ENCODE peak calls at places on chromosomes 11 and 22, in four cellular contexts. M, C, D and W are unnamed samples.

GRCh38 chr22:40220316-40221054 is 42.8 kb downstream of the TNRC6B start:
- DNase-seq in M (no peak), C (no peak), D (no peak), W (no peak)

GRCh38 chr11:20156876-20157613 is 3.2 kb downstream of the DBX1 start:
- DNase-seq in M (no peak), C (no peak), D (no peak), W (no peak)

GRCh38 chr22:38871360-38872171 is 450 bp downstream of the CBX6 start:
- DNase-seq in M (no peak), C (peak; percentile 18), D (no peak), W (no peak)

GRCh38 chr11:74701351-74701750 is 29.9 kb downstream of the CHRDL2 start:
- DNase-seq in M (peak; percentile 20), C (peak; percentile 77), D (no peak), W (peak; percentile 67)

GRCh38 chr11:72083414-72083813 is 2.8 kb downstream of the LRRC51 start:
- DNase-seq in M (no peak), C (no peak), D (no peak), W (no peak)

GRCh38 chr11:87304350-87304749 is 266.6 kb downstream of the TMEM135 start:
- DNase-seq in M (no peak), C (no peak), D (no peak), W (no peak)

GRCh38 chr11:64131657-64132387 is 34.1 kb downstream of the MACROD1 start:
- DNase-seq in M (peak; percentile 24), C (no peak), D (no peak), W (no peak)

GRCh38 chr11:626475-627272 is at the start of gene SCT:
- DNase-seq in M (no peak), C (no peak), D (no peak), W (no peak)

GRCh38 chr22:43533656-43534428 is 122.0 kb downstream of the MPPED1 start:
- DNase-seq in M (no peak), C (no peak), D (no peak), W (no peak)

GRCh38 chr22:45358127-45358526 is 48.4 kb downstream of the FAM118A start:
- DNase-seq in M (no peak), C (no peak), D (no peak), W (no peak)

GRCh38 chr11:122737951-122738693 is 82.6 kb downstream of the UBASH3B start:
- DNase-seq in M (peak; percentile 51), C (no peak), D (no peak), W (no peak)

GRCh38 chr22:35766654-35767580 is 49.2 kb downstream of the APOL5 start:
- DNase-seq in M (no peak), C (no peak), D (no peak), W (no peak)
- TF ChIP-seq JUNB in M (no peak), C (no peak), D (no peak), W (no peak)

DNA sequence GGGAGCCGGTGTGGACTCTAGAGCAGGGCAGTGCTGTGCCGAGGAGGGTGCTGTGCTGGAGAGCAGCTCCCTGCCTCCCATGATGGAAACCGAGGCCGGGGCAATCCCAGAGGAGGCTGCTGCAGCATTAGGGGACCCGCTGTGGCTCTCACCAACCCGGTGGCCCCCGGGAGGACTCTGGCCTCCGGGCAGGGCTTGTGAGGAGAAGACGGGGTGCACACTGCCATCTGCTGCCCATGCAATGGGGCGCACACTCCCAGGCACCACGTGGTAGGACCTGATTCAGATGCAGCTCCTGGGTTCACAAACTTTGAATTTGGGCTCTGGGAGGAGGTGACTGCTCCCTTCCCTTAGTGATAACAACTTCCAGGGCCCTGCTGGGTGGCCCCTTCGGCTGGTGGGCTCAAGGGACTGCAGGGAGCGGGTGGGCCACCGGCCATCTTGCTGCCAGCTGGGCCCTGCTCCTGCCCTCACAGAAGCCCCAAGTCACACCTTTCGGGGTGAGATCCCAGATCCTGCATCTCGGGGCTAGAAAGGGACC is 93.8 kb upstream of the FGF3 start:
- DNase-seq in M (no peak), C (peak; percentile 36), D (no peak), W (no peak)
- TF ChIP-seq KDM1A in M (no peak), C (no peak), D (no peak), W (no peak)

DNA sequence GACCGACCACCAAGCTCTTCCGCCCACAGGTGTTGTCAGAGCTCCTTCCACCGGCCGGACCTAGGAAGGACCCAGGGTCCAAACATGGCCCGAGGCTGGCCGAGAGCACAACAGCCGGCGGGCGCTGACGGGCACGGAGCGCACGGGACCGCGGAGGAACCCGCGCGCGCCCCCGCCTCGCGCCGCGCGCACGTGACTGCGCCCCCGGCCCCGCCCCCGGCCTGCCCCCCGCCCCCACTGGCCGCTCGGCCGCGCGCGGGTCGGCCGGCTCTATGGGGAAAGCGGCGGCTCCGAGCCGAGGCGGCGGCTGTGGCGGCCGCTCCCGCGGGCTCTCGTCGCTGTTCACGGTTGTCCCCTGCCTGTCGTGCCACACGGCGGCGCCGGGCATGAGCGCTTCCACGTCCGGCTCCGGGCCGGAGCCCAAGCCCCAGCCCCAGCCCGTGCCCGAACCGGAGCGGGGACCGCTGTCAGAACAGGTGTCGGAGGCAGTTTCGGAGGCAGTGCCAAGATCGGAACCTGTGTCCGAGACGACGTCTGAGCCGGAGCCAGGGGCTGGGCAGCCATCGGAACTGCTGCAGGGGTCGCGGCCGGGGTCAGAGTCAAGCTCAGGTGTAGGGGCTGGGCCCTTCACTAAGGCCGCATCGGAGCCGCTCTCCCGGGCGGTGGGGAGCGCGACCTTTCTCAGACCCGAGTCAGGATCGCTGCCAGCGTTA is at the start of gene OSBP2:
- DNase-seq in M (no peak), C (peak; percentile 80), D (no peak), W (no peak)
- TF ChIP-seq POLR2AphosphoS2 in M (no peak), C (no peak), D (no peak), W (no peak)

DNA sequence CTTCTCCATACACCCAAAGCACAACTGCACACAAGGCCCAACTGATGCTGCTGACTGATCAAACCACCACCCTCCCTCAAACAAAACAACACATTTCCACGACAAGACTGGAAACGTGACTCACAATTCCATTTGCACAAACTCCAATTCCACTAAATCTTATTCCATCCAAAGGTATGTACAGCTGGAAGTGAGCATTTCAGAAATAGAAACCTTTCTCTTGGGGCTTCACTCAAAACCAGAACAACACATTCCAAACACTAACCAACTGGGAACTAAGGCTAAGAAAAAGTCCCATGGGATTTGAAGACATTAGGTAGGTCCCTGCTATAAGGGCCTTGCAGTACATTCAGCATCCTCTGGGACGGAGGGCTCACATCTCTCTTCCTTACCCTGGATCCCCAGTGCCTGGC is 19.6 kb downstream of the MORC2 start:
- DNase-seq in M (no peak), C (no peak), D (no peak), W (no peak)
- TF ChIP-seq JUNB in M (no peak), C (no peak), D (no peak), W (no peak)

DNA sequence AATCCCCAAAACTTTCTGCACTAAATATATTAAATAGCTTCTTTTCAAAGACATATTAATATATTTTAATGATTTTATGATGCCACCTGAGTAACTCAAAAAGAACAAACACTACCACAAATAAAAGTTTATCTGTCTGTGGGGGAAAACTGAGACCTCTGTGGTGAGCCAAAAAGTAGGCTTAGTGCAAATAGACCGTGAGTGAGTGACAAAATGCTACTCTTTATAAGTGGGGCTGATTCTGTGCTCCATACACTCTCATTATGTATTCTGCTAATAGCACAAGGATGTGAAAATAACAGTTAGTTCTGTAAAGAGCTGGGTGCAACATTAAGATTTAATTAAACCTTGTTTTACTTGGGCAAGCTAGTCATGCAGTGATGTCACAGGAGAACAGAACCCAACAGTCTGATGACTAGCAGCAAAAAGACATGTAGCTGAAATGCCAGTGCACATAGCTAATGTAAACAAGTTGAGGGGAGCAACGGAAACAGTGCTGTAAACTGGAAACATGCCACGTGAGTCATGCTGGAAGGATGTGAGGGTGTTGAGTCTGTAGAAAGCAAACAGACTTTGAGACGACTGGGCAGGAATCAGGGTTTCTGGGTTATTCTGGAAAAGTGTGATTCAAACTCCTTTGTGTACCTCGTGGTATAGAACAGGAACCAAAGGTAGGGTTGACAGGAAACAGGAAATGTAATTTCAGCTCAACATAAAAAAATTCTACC is 1130.4 kb downstream of the LRRC4C start:
- DNase-seq in M (peak; percentile 76), C (no peak), D (no peak), W (peak; percentile 64)
- TF ChIP-seq KDM1A in M (no peak), C (no peak), D (no peak), W (no peak)

DNA sequence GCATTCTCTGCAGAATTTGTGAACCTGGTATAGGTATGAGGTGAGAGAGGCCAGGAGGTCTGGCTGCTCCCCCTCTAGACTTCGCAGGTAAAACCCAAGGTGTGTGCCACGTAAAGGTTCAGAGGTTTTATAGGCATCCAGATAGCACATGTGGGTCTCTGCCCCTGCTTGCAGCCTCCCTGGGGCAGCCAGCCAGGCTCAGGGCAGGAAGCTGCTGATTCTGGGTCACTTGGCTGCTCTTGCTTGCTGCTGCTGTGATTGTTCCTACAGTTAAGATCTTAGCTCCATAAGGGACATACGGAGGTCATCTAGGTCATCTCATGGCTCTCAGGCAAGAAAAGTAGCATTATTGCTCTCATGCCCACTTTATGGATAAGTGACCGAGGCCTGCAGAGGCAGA is 30.2 kb downstream of the ZBTB16 start:
- DNase-seq in M (no peak), C (no peak), D (no peak), W (no peak)
- TF ChIP-seq POLR2AphosphoS2 in M (no peak), C (no peak), D (no peak), W (no peak)

GRCh38 chr11:102832612-102833011 is 10.8 kb downstream of the MMP3 start:
- DNase-seq in M (no peak), C (no peak), D (no peak), W (no peak)

GRCh38 chr11:102831709-102832492 is 11.5 kb downstream of the MMP3 start:
- DNase-seq in M (peak; percentile 5), C (no peak), D (no peak), W (no peak)

GRCh38 chr11:102836290-102836875 is 7.0 kb downstream of the MMP3 start:
- DNase-seq in M (no peak), C (no peak), D (no peak), W (no peak)

GRCh38 chr11:102831128-102831708 is 12.2 kb downstream of the MMP3 start:
- DNase-seq in M (peak; percentile 4), C (no peak), D (no peak), W (peak; percentile 16)

DNA sequence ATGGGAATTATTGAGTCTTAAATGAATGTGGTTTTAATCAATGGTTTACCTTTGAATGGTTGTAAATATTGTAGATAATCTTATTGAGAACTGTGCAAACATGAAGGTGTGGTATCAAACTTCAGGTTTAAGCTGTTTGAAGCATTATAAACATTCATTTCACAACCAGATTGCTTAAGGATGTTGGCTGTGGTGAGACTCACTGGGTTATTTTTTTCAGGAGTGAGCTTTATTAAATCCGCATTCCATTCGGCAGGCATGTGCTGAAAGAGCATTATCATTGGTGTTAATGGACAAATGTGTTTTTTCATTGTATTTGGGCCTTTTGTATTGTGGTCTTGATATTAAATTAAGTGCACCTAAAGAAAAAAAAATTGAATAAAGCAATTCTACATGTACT is 9.7 kb downstream of the MMP3 start:
- DNase-seq in M (no peak), C (no peak), D (no peak), W (no peak)
- TF ChIP-seq JUNB in M (no peak), C (no peak), D (no peak), W (no peak)